ENCODE peak calls at places on chromosomes 16 and 17, in eight cellular contexts. I, D, V, S, Q, B, N and H are unnamed samples.
A peak's percentile ranks its signal among the peaks of the same experiment; 100 is the strongest.

GRCh38 chr16:22098538-22099255 is 6.4 kb downstream of the VWA3A start:
- DNase-seq in D (no peak), Q (peak; percentile 17), V (peak; percentile 44), N (no peak), I (no peak), S (no peak), B (no peak), H (no peak)

GRCh38 chr16:86450691-86451090 is 59.6 kb upstream of the FOXF1 start:
- DNase-seq in B (no peak), N (no peak), D (no peak), I (no peak), V (no peak), Q (no peak), S (no peak), H (no peak)

GRCh38 chr17:72984145-72984924 is 108.2 kb downstream of the SLC39A11 start:
- DNase-seq in N (no peak), I (no peak), V (peak; percentile 98), Q (no peak), D (no peak), S (no peak), B (no peak), H (no peak)

GRCh38 chr16:67730326-67730725 is 11.2 kb upstream of the GFOD2 start:
- DNase-seq in Q (no peak), I (no peak), D (no peak), B (no peak), V (no peak), N (no peak), S (no peak), H (no peak)

GRCh38 chr16:56013962-56014552 is 138.9 kb upstream of the CES5A start:
- DNase-seq in I (no peak), N (no peak), V (peak; percentile 12), Q (no peak), D (no peak), S (no peak), B (peak; percentile 38), H (no peak)

GRCh38 chr17:81438688-81439087 is 43.4 kb downstream of the BAHCC1 start:
- DNase-seq in D (no peak), I (no peak), Q (no peak), V (no peak), B (no peak), N (no peak), S (no peak), H (no peak)

GRCh38 chr17:54781389-54781788 is 119.3 kb upstream of the TOM1L1 start:
- DNase-seq in N (no peak), V (no peak), S (no peak), B (no peak), Q (no peak), D (no peak), I (no peak), H (no peak)

GRCh38 chr16:46857261-46857962 is 26.4 kb upstream of the C16orf87 start:
- DNase-seq in V (peak; percentile 82), I (no peak), N (peak; percentile 25), Q (no peak), B (peak; percentile 51), S (no peak), D (peak; percentile 30), H (no peak)

GRCh38 chr16:68685685-68686478 is 40.8 kb downstream of the CDH3 start:
- DNase-seq in Q (no peak), V (no peak), S (no peak), N (no peak), I (no peak), D (no peak), B (no peak), H (no peak)

GRCh38 chr17:80101946-80102706 is 745 bp downstream of the GAA start:
- DNase-seq in S (no peak), B (peak; percentile 16), D (no peak), V (peak; percentile 77), Q (no peak), I (no peak), N (no peak), H (no peak)
- H3K4me3 ChIP-seq in S (peak overlapping the region; percentile 93), B (peak overlapping the region; percentile 90), D (peak overlapping the region; percentile 91), V (peak overlapping the region; percentile 98), Q (peak overlapping the region; percentile 92), I (peak overlapping the region; percentile 80), N (peak overlapping the region; percentile 89), H (peak overlapping the region; percentile 89)

GRCh38 chr17:1649844-1650409 is at the start of gene RILP:
- DNase-seq in N (peak; percentile 98), D (peak; percentile 84), B (peak; percentile 96), I (peak; percentile 70), Q (no peak), V (no peak), S (peak; percentile 94), H (peak; percentile 97)
- TF ChIP-seq POLR2A in N (peak; percentile 49), D (peak; percentile 53), B (peak; percentile 62), I (no peak), Q (peak; percentile 60), V (no peak), S (no peak), H (no peak)

DNA sequence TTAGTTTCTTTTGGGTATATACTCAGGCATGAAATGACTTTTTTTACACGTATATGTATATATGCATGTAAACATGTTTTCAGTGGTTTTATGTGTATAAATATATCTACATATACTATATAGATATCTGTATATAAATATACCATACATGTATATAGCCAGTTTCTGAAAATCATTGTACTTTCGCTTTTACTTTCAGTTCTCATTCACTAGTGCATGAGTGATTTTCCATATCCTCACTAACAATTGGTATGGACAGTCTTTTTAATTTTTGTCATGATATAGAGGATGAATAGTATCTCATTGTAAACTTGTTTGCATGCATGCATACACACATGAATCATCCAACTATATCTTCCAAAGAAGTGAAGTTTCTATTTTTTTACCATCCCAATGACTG is 877.1 kb upstream of the CDH8 start:
- DNase-seq in Q (no peak), B (no peak), I (no peak), N (no peak), D (no peak), S (no peak), V (no peak), H (no peak)
- H3K9me3 ChIP-seq in Q (no peaks in the 10 kb centered on the region), B (no peaks in the 10 kb centered on the region), I (no peaks in the 10 kb centered on the region), N (no peaks in the 10 kb centered on the region), D (no peaks in the 10 kb centered on the region), S (no peaks in the 10 kb centered on the region), V (peaks cover 8% of the 10 kb centered on the region), H (no peaks in the 10 kb centered on the region)

DNA sequence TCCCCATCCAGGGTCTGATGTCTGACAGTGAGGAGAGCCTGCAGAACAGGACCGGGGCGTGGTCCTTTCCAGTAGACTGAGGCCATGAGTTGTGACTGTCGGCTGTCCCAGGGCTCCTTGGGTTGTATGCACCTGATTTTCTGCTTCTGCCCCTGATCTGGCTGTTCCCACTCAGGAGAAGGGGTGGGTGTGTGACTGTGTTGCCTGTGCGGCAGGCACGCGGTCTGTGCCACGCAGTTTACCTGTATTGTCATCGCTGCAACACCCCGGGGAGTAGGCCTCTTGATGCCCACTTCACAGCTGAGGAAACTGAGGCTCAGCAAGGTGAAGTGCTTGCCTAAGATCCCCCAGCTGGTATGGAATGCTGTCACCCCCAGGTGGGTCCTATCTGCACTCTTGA is 1.4 kb downstream of the CRISPLD2 start:
- DNase-seq in B (no peak), S (no peak), V (no peak), D (no peak), N (no peak), Q (no peak), I (no peak), H (no peak)
- H3K4me3 ChIP-seq in B (no peak overlapping the region), S (peak overlapping the region; percentile 79), V (peak overlapping the region; percentile 52), D (peak overlapping the region; percentile 48), N (peak overlapping the region; percentile 61), Q (no peak overlapping the region), I (peak overlapping the region; percentile 61), H (peak overlapping the region; percentile 79)

GRCh38 chr16:89739383-89739782 is 18.0 kb downstream of the ZNF276 start:
- DNase-seq in V (no peak), D (no peak), B (no peak), Q (no peak), N (no peak), S (no peak), I (no peak), H (no peak)

GRCh38 chr16:89741342-89742014 is 20.1 kb downstream of the ZNF276 start:
- DNase-seq in I (no peak), N (no peak), S (no peak), B (no peak), Q (no peak), D (no peak), V (no peak), H (no peak)

GRCh38 chr16:89744813-89745212 is 23.5 kb downstream of the ZNF276 start:
- DNase-seq in I (no peak), B (no peak), S (no peak), N (no peak), V (no peak), Q (no peak), D (no peak), H (no peak)

GRCh38 chr16:89746043-89746442 is 24.7 kb downstream of the ZNF276 start:
- DNase-seq in V (no peak), Q (no peak), I (no peak), S (no peak), D (no peak), N (no peak), B (no peak), H (no peak)

GRCh38 chr16:89742948-89743347 is 21.6 kb downstream of the ZNF276 start:
- DNase-seq in V (no peak), I (no peak), Q (no peak), D (no peak), N (no peak), B (no peak), S (no peak), H (no peak)
- TF ChIP-seq POLR2A in V (no peak), I (no peak), Q (peak; percentile 64), D (no peak), N (no peak), B (no peak), S (no peak), H (no peak)